ENCODE peak calls at places on chromosomes 5 and 9, in nine cellular contexts. C is head of caudate nucleus, M is posterior cingulate gyrus, J is brain microvascular endothelial cell, N is HS-5, O is globus pallidus, L is anterior cingulate cortex, Z is T-cell, A is Kasumi-1. I is an unnamed sample.

GRCh38 chr9:109448223-109448622 is 49.9 kb downstream of the PTPN3 start:
- DNase-seq in C (no peak), M (no peak), J (peak; percentile 56), N (peak; percentile 19), O (no peak), L (no peak), Z (no peak), A (no peak), I (no peak)

GRCh38 chr9:134968011-134968822 is 50.5 kb upstream of the FCN1 start:
- DNase-seq in C (peak; percentile 6), M (no peak), J (peak; percentile 23), N (no peak), O (no peak), L (no peak), Z (no peak), A (no peak), I (no peak)

GRCh38 chr5:33372721-33373120 is 68.0 kb upstream of the TARS1 start:
- DNase-seq in C (no peak), M (no peak), J (no peak), N (no peak), O (no peak), L (no peak), Z (no peak), A (no peak), I (no peak)

GRCh38 chr5:100823812-100824211 is 79.3 kb downstream of the ST8SIA4 start:
- DNase-seq in C (no peak), M (no peak), J (no peak), N (no peak), O (no peak), L (no peak), Z (no peak), A (no peak), I (no peak)

GRCh38 chr5:3393122-3393963 is 202.3 kb upstream of the IRX1 start:
- DNase-seq in C (no peak), M (no peak), J (no peak), N (no peak), O (no peak), L (no peak), Z (no peak), A (no peak), I (no peak)

GRCh38 chr5:158287643-158288228 is 428.8 kb upstream of the CLINT1 start:
- DNase-seq in C (no peak), M (no peak), J (peak; percentile 86), N (peak; percentile 33), O (no peak), L (no peak), Z (no peak), A (no peak), I (no peak)

GRCh38 chr9:111843971-111844370 is 49.2 kb upstream of the SHOC1 start:
- DNase-seq in C (no peak), M (no peak), J (no peak), N (no peak), O (no peak), L (no peak), Z (no peak), A (no peak), I (no peak)

GRCh38 chr5:93057311-93057710 is 523.7 kb downstream of the NR2F1-AS1 start:
- DNase-seq in C (no peak), M (no peak), J (no peak), N (no peak), O (no peak), L (no peak), Z (no peak), A (no peak), I (no peak)

GRCh38 chr5:154786414-154786813 is 31.2 kb downstream of the LARP1 start:
- DNase-seq in C (no peak), M (no peak), J (peak; percentile 53), N (no peak), O (no peak), L (no peak), Z (no peak), A (no peak), I (no peak)

GRCh38 chr5:71974165-71974564 is 133.1 kb upstream of the MAP1B start:
- DNase-seq in C (no peak), M (no peak), J (no peak), N (no peak), O (no peak), L (no peak), Z (no peak), A (no peak), I (no peak)

GRCh38 chr9:112705773-112706427 is 12.0 kb downstream of the INIP start:
- DNase-seq in C (peak; percentile 25), M (peak; percentile 13), J (peak; percentile 50), N (no peak), O (peak; percentile 55), L (peak; percentile 4), Z (no peak), A (peak; percentile 56), I (no peak)

GRCh38 chr5:23466401-23466886 is 41.0 kb upstream of the PRDM9 start:
- DNase-seq in C (no peak), M (no peak), J (peak; percentile 24), N (peak; percentile 99), O (no peak), L (no peak), Z (no peak), A (no peak), I (no peak)

GRCh38 chr9:132049323-132049882 is 30.3 kb downstream of the MED27 start:
- DNase-seq in C (no peak), M (peak; percentile 43), J (no peak), N (no peak), O (peak; percentile 45), L (peak; percentile 8), Z (no peak), A (no peak), I (no peak)

I was measured in T-helper 1 cell.